ENCODE peak calls at places on chromosomes 1 and 21, in six cellular contexts. X is astrocyte; B is transverse colon; E is upper lobe of right lung; A is CD4-positive, CD25-positive, alpha-beta regulatory T cell; F is dorsolateral prefrontal cortex. U is an unnamed sample.

GRCh38 chr1:237864338-237865244 is 26.1 kb downstream of the ZP4 start:
- DNase-seq in A (peak), X (no peak), F (peak), B (peak), E (peak), U (no peak)

GRCh38 chr1:13893456-13893855 is 193.5 kb downstream of the PRDM2 start:
- DNase-seq in X (no peak), F (peak), B (peak), E (no peak), A (no peak), U (no peak)

GRCh38 chr21:43740497-43741156 is 21.7 kb downstream of the PDXK start:
- DNase-seq in X (peak), B (peak), F (peak), A (peak), E (peak), U (peak)

GRCh38 chr1:31782066-31782762 is 18.1 kb upstream of the ADGRB2 start:
- DNase-seq in F (no peak), X (no peak), E (no peak), A (no peak), B (no peak), U (no peak)

GRCh38 chr1:167120899-167121298 is 27.0 kb downstream of the STYXL2 start:
- DNase-seq in X (no peak), E (no peak), A (peak), B (no peak), F (no peak), U (no peak)

GRCh38 chr1:162571696-162572095 is 10.2 kb downstream of the UAP1 start:
- DNase-seq in E (no peak), A (no peak), B (no peak), X (no peak), F (no peak), U (no peak)

GRCh38 chr1:39105061-39105840 is 79.1 kb downstream of the NDUFS5 start:
- DNase-seq in A (peak), X (no peak), F (peak), B (peak), E (peak), U (no peak)

GRCh38 chr1:163395767-163396166 is 74.0 kb downstream of the NUF2 start:
- DNase-seq in E (no peak), B (no peak), F (no peak), A (no peak), X (peak), U (no peak)

GRCh38 chr1:154431586-154432373 is 26.6 kb downstream of the IL6R start:
- DNase-seq in E (no peak), X (peak), A (peak), B (no peak), F (peak), U (peak)

GRCh38 chr1:18134324-18135046 is 26.9 kb downstream of the IGSF21 start:
- DNase-seq in X (no peak), B (no peak), A (no peak), F (no peak), E (no peak), U (no peak)

GRCh38 chr1:108601708-108602410 is 42.0 kb downstream of the EEIG2 start:
- DNase-seq in E (no peak), A (no peak), X (no peak), B (no peak), F (no peak), U (no peak)

GRCh38 chr1:196056966-196057365 is 551.3 kb downstream of the KCNT2 start:
- DNase-seq in X (no peak), F (no peak), B (no peak), E (no peak), A (no peak), U (no peak)

GRCh38 chr21:29187939-29188338 is 57.5 kb downstream of the MAP3K7CL start:
- DNase-seq in F (no peak), X (peak), B (no peak), E (no peak), A (no peak), U (peak)

GRCh38 chr1:211551628-211552465 is 27.1 kb downstream of the SLC30A1 start:
- DNase-seq in A (no peak), E (no peak), F (no peak), X (peak), B (no peak), U (peak)

GRCh38 chr1:25090707-25091422 is 141.4 kb downstream of the SYF2 start:
- DNase-seq in E (no peak), B (no peak), X (peak), F (no peak), A (no peak), U (no peak)

GRCh38 chr21:36194024-36194423 is 37.4 kb downstream of the DOP1B start:
- DNase-seq in E (no peak), X (no peak), A (no peak), F (no peak), B (no peak), U (no peak)

GRCh38 chr21:46556802-46557201 is 48.1 kb downstream of the S100B start:
- DNase-seq in E (no peak), F (no peak), A (no peak), X (no peak), B (no peak), U (no peak)

GRCh38 chr21:46554431-46555224 is 50.3 kb downstream of the S100B start:
- DNase-seq in X (no peak), E (no peak), F (no peak), B (no peak), A (no peak), U (no peak)

GRCh38 chr21:46555678-46556077 is 49.2 kb downstream of the S100B start:
- DNase-seq in F (no peak), A (no peak), B (no peak), X (no peak), E (no peak), U (no peak)

GRCh38 chr21:46553993-46554392 is 50.9 kb downstream of the S100B start:
- DNase-seq in E (no peak), F (no peak), A (no peak), X (no peak), B (no peak), U (no peak)

DNA sequence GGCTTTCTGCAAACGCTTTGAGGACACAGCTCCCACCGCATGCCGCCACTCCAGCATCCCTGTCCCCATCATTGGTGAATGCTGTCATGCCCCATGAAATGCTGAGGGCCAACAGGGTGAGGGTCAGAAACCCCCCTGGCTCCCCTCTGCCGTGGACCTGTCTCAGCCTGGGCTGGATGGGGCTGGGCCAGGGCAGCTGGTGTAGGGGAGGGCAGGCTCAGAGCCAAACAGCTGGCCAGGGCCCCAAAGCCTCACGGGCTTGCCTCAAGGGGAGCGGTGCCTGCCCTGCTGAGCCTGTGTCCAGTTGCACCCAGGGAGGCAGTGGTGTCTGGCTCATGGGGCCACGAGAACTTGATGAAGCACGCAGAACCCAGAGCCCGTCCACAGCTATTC is 49.7 kb downstream of the S100B start:
- DNase-seq in X (no peak), F (no peak), E (no peak), B (no peak), A (no peak), U (no peak)
- H3K27ac ChIP-seq in X (no peak), F (no peak), E (no peak), B (no peak), A (no peak), U (no peak)

GRCh38 chr1:239527046-239527693 is 140.8 kb downstream of the CHRM3 start:
- DNase-seq in B (no peak), F (no peak), E (no peak), A (no peak), X (no peak), U (no peak)
- H3K27ac ChIP-seq in B (no peak), F (no peak), E (no peak), A (no peak), X (no peak), U (no peak)

DNA sequence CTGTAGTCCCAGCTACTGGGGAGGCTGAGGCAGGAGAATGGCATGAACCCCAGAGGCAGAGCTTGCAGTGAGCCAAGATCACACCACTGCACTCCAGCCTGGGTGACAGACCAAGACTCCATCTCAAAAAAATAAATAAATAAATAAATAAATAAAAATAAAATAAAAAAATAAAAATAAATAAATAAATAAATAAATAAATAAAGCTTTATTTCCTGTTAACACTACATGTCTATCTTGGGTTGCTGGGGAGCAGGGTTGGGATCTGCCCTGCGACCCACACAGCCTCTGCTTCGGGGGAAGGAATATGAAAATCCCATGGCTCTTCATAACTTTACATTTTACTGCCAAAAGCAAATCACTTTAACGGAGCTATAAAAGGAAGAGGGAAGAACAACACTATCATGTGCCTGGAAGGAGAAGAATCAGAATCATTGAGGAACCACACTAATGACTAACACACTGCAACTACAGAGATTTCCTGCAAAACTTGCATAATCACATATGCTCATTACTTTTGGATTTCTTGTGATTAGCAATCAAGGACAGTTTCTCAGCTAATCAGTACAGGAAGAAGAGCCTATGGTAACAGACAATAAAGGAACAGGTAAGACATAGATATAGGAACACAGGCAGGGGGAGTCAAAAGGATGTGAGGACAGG is 72.8 kb upstream of the CD55 start:
- DNase-seq in X (no peak), B (no peak), E (no peak), F (no peak), A (no peak), U (peak)
- H3K27ac ChIP-seq in X (no peak), B (no peak), E (no peak), F (no peak), A (no peak), U (no peak)

GRCh38 chr1:44806025-44806703 is 987 bp downstream of the DYNLT4 start:
- DNase-seq in E (peak), F (peak), X (no peak), A (no peak), B (peak), U (no peak)
- H3K27ac ChIP-seq in E (peak), F (peak), X (peak), A (peak), B (peak), U (peak)

GRCh38 chr1:243903023-243903422 is 53.0 kb upstream of the AKT3 start:
- DNase-seq in A (no peak), F (no peak), E (no peak), B (no peak), X (no peak), U (no peak)

GRCh38 chr1:243903904-243904303 is 53.9 kb upstream of the AKT3 start:
- DNase-seq in X (no peak), F (no peak), B (no peak), E (no peak), A (no peak), U (no peak)

GRCh38 chr1:243896313-243896712 is 46.3 kb upstream of the AKT3 start:
- DNase-seq in E (no peak), B (no peak), A (no peak), F (no peak), X (no peak), U (no peak)

GRCh38 chr1:243902100-243902499 is 52.1 kb upstream of the AKT3 start:
- DNase-seq in E (no peak), A (no peak), X (no peak), B (no peak), F (no peak), U (no peak)

DNA sequence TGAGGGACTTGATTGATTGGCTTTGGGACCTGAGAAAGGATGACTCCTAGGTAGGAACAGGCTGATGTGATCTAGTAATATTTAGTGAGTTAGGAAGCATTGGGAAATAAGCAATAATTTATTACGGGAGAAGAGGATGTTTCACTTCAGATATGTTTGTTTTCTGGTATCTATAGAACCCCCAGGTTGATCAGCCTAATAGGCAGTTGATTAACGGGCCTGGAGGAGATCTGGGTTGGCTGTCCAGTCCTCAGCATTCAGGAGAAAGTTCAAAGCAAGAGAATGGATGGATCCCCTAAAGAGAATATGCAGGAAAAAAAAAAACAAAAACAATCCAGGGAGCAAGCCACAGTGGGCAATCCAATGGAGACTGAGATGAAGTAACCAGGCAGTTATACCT is 48.2 kb upstream of the AKT3 start:
- DNase-seq in E (no peak), B (no peak), F (no peak), X (no peak), A (no peak), U (no peak)
- H3K27ac ChIP-seq in E (no peak), B (no peak), F (no peak), X (no peak), A (no peak), U (no peak)

DNA sequence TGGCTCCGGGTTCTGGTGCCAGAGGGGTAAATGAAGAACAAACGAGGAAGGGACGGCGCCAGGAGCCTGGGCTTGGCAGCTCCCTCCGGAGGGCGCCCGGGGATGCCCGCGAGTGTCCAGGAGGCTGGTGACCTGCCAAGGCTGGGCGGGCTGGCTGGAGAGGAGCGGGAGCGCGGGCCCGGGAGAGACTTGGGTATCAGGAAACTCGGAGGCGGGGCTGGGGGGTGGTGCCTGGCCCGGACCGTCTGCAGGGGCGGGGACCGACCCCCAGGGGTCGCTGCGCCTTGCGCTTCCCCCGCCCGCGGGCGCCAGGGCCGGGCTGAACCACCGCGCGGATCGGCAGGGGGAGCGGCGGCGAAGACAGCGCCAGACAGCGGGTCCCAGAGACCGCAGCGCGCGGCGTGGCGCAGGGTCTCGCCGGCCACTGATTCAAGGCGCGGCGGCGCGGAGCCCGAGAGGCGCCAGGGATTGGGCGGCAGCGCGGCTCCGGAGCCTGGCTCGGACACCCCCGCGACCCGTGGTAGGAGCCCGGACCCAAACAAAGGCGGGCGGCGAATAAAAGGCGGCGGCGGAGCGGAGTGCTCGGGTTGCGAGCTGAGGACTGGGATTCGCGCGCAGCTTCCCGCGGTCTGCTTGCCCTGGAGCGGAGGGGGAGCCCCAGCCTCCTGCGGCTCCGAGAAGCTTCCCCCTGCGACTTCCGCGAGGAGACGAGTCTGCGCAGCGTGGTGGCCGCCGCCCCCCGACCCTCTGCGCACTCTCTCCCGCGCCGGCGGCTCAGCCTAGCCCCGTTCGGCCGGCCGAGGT is at the start of gene DISP3:
- DNase-seq in F (peak), E (peak), X (peak), B (peak), A (peak), U (peak)
- H3K27ac ChIP-seq in F (no peak), E (no peak), X (peak), B (no peak), A (no peak), U (no peak)

DNA sequence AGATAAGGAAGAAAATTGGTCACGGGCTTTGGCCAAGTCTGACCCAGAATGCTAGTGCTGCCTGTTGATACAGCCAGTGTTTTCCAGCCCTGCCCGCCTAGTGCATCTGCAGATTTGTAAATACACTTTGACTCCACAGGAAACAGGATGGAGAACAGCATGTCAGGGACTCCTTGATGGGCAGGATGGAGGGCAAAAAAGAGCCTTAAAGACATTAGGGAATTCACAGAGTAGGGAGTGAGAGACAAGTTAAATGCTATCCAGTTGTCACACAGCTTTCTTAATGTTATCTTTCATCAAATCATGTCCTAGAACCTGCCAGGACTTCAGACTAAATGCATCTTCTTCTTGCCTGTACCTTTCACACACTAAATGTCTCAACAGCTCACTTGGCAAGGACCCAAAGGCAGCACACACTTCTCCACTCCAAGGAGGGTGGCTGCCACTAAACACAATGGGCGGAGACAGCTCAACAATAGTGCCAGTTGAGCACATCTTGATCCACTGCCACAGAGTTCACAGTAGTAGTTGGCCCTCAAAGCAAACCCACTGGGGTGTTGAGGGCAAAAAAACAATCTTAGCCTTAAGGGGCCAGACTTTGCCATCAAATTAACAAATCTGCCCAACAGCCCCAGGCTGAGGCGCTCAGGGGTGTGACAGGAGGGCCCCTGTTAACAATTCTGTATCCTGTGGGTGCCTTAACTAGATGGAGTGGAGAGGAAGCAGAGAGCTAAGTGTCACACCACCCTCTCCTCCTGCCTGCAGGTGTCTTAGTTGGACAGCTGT is 2.7 kb downstream of the HIVEP3 start:
- DNase-seq in B (peak), X (no peak), F (no peak), A (peak), E (no peak), U (no peak)
- H3K27ac ChIP-seq in B (peak), X (no peak), F (peak), A (peak), E (peak), U (no peak)

DNA sequence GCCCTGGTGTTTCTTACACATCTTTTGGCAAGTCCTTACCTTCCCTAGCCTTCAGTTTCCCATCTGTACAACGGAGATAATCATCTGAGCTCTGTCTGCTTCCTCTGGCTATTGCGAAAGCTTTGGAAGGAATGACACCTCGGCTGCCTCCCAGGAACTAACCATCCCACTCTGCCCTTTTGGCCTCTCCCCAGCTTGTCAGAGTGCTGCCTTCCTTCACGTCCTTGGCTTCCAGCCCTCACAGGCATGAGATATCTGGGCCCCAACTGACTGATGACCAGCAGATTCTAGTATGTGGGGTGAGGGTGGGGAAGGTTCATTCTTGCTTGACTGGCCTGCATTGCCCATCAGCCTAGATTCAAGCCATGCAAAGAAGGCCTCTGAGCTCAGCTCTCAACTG is 253.1 kb upstream of the FGGY start:
- DNase-seq in E (no peak), F (no peak), X (peak), A (no peak), B (peak), U (peak)
- H3K27ac ChIP-seq in E (no peak), F (no peak), X (no peak), A (no peak), B (peak), U (no peak)

GRCh38 chr21:39429445-39429844 is 16.1 kb downstream of the LCA5L start:
- DNase-seq in X (no peak), E (no peak), F (no peak), B (no peak), A (no peak), U (no peak)

GRCh38 chr21:39434950-39435349 is 10.6 kb downstream of the LCA5L start:
- DNase-seq in B (no peak), X (no peak), A (no peak), E (no peak), F (no peak), U (no peak)

GRCh38 chr21:39430457-39430856 is 15.1 kb downstream of the LCA5L start:
- DNase-seq in X (no peak), F (no peak), B (no peak), E (no peak), A (no peak), U (no peak)

GRCh38 chr21:39430954-39431353 is 14.6 kb downstream of the LCA5L start:
- DNase-seq in E (no peak), B (no peak), F (no peak), A (no peak), X (no peak), U (no peak)

GRCh38 chr21:39430016-39430415 is 15.6 kb downstream of the LCA5L start:
- DNase-seq in E (no peak), F (no peak), B (no peak), X (no peak), A (no peak), U (no peak)
- H3K27ac ChIP-seq in E (no peak), F (no peak), B (no peak), X (no peak), A (no peak), U (no peak)